ENCODE peak calls at places on chromosome 17, in ten cellular contexts. O is stimulated activated CD8-positive, alpha-beta memory T cell treated with anti-CD3 and anti-CD28 coated beads, Interleukin-15, amount 100 ng/mL, for 24 hours; D is AG10803; B is H54; P is Calu3; X is activated naive CD4-positive, alpha-beta T cell; R is stimulated activated CD4-positive, alpha-beta T cell treated with anti-CD3 and anti-CD28 coated beads, Interleukin-4, amount 100 ng/mL, for 1 hour; V is NCI-H2081; J is cardiac fibroblast; N is ELR. K is an unnamed sample.

GRCh38 chr17:43994272-43995149 is 9.9 kb upstream of the NAGS start:
- DNase-seq in O (no peak), D (peak), B (peak), P (peak), X (peak), R (peak), V (peak), J (peak), N (peak), K (peak)

GRCh38 chr17:58614854-58615409 is 76.9 kb downstream of the TEX14 start:
- DNase-seq in O (no peak), D (no peak), B (no peak), P (no peak), X (no peak), R (no peak), V (no peak), J (peak), N (no peak), K (peak)

GRCh38 chr17:31067699-31068184 is 27.0 kb upstream of the NF1 start:
- DNase-seq in O (no peak), D (peak), B (no peak), P (no peak), X (no peak), R (no peak), V (no peak), J (peak), N (peak), K (peak)

GRCh38 chr17:56707312-56708219 is 114.1 kb downstream of the NOG start:
- DNase-seq in O (no peak), D (peak), B (no peak), P (no peak), X (no peak), R (no peak), V (no peak), J (peak), N (no peak), K (no peak)

GRCh38 chr17:52678211-52678610 is 519.7 kb upstream of the CA10 start:
- DNase-seq in O (no peak), D (no peak), B (peak), P (no peak), X (no peak), R (no peak), V (no peak), J (no peak), N (no peak), K (no peak)

GRCh38 chr17:67671492-67671891 is 46.2 kb upstream of the NOL11 start:
- DNase-seq in O (no peak), D (no peak), B (no peak), P (no peak), X (no peak), R (no peak), V (peak), J (peak), N (no peak), K (no peak)

GRCh38 chr17:40071720-40072480 is 9.1 kb downstream of the THRA start:
- DNase-seq in O (no peak), D (peak), B (no peak), P (peak), X (no peak), R (no peak), V (peak), J (peak), N (no peak), K (no peak)

GRCh38 chr17:81928497-81929252 is 1.1 kb upstream of the MAFG start:
- DNase-seq in O (no peak), D (no peak), B (no peak), P (no peak), X (no peak), R (no peak), V (peak), J (no peak), N (peak), K (no peak)

GRCh38 chr17:38748329-38749221 is at the start of gene PCGF2:
- DNase-seq in O (no peak), D (peak), B (peak), P (peak), X (no peak), R (no peak), V (peak), J (peak), N (peak), K (peak)

GRCh38 chr17:48161127-48161905 is 53.8 kb downstream of the SNX11 start:
- DNase-seq in O (no peak), D (no peak), B (no peak), P (no peak), X (no peak), R (no peak), V (no peak), J (no peak), N (no peak), K (no peak)

K was measured in AG08395.